ENCODE peak calls at places on chromosomes 4 and X, in nine cellular contexts. M is A549, I is lower leg skin, J is tibial nerve, W is HCT116, A is IMR-90, K is GM12892, B is vagina, D is upper lobe of left lung. F is an unnamed sample.

GRCh38 chrX:19893722-19894121 is 6.3 kb upstream of the SH3KBP1 start:
- DNase-seq in M (no peak), I (no peak), J (no peak), W (no peak), A (peak), K (no peak), B (no peak), D (no peak), F (no peak)

GRCh38 chrX:154718607-154719006 is 32.3 kb downstream of the GAB3 start:
- DNase-seq in M (no peak), I (no peak), J (no peak), W (no peak), A (no peak), K (no peak), B (no peak), D (no peak), F (no peak)

GRCh38 chr4:184064877-184065276 is 152.8 kb downstream of the ENPP6 start:
- DNase-seq in M (no peak), I (no peak), J (no peak), W (no peak), A (no peak), K (no peak), B (no peak), D (no peak), F (no peak)

GRCh38 chr4:38082424-38083374 is 122.5 kb downstream of the PTTG2 start:
- DNase-seq in M (no peak), I (no peak), J (no peak), W (no peak), A (peak), K (no peak), B (no peak), D (peak), F (no peak)

GRCh38 chr4:97239699-97239997 is 903.6 kb downstream of the STPG2 start:
- DNase-seq in M (no peak), I (no peak), J (no peak), W (no peak), A (no peak), K (no peak), B (no peak), D (no peak), F (no peak)

GRCh38 chr4:11748169-11748872 is 319.6 kb upstream of the HS3ST1 start:
- DNase-seq in M (no peak), I (no peak), J (no peak), W (peak), A (peak), K (no peak), B (no peak), D (no peak), F (no peak)

GRCh38 chrX:16836371-16836770 is 33.8 kb downstream of the RBBP7 start:
- DNase-seq in M (peak), I (no peak), J (no peak), W (no peak), A (peak), K (no peak), B (no peak), D (peak), F (no peak)

GRCh38 chrX:136667446-136668168 is 19.6 kb downstream of the CD40LG start:
- DNase-seq in M (no peak), I (no peak), J (no peak), W (no peak), A (no peak), K (no peak), B (no peak), D (no peak), F (no peak)

GRCh38 chr4:150238591-150238990 is 160.3 kb downstream of the DCLK2 start:
- DNase-seq in M (no peak), I (no peak), J (no peak), W (no peak), A (peak), K (no peak), B (no peak), D (no peak), F (no peak)

GRCh38 chrX:48940404-48940955 is 16.9 kb downstream of the OTUD5 start:
- DNase-seq in M (no peak), I (no peak), J (no peak), W (no peak), A (no peak), K (no peak), B (no peak), D (no peak), F (no peak)

GRCh38 chrX:3286196-3286920 is 60.1 kb downstream of the MXRA5 start:
- DNase-seq in M (no peak), I (no peak), J (no peak), W (peak), A (peak), K (no peak), B (no peak), D (no peak), F (no peak)

GRCh38 chrX:148947399-148948025 is 447.1 kb downstream of the AFF2 start:
- DNase-seq in M (no peak), I (no peak), J (no peak), W (no peak), A (no peak), K (no peak), B (no peak), D (no peak), F (no peak)

GRCh38 chrX:135707880-135708279 is 5.6 kb upstream of the CT45A1 start:
- DNase-seq in M (peak), I (no peak), J (no peak), W (peak), A (no peak), K (no peak), B (no peak), D (no peak), F (no peak)

GRCh38 chr4:82599336-82599735 is 37.5 kb upstream of the TMEM150C start:
- DNase-seq in M (no peak), I (no peak), J (no peak), W (peak), A (no peak), K (no peak), B (no peak), D (no peak), F (no peak)

GRCh38 chr4:24778427-24779225 is 16.7 kb upstream of the SOD3 start:
- DNase-seq in M (no peak), I (peak), J (peak), W (no peak), A (peak), K (no peak), B (peak), D (no peak), F (no peak)

GRCh38 chr4:126468144-126468543 is 1153.4 kb downstream of the FAT4 start:
- DNase-seq in M (no peak), I (no peak), J (no peak), W (no peak), A (no peak), K (no peak), B (no peak), D (no peak), F (no peak)

GRCh38 chr4:169311643-169312365 is 41.0 kb upstream of the SH3RF1 start:
- DNase-seq in M (peak), I (no peak), J (no peak), W (peak), A (peak), K (peak), B (no peak), D (no peak), F (peak)

GRCh38 chr4:138188406-138189084 is 53.6 kb downstream of the SLC7A11 start:
- DNase-seq in M (no peak), I (no peak), J (no peak), W (no peak), A (peak), K (no peak), B (no peak), D (no peak), F (no peak)

GRCh38 chrX:38985375-38985774 is 184.1 kb downstream of the MID1IP1 start:
- DNase-seq in M (peak), I (no peak), J (no peak), W (no peak), A (peak), K (peak), B (no peak), D (no peak), F (no peak)

GRCh38 chrX:22147214-22147613 is 115.1 kb downstream of the PHEX start:
- DNase-seq in M (no peak), I (no peak), J (no peak), W (no peak), A (no peak), K (no peak), B (no peak), D (no peak), F (no peak)

GRCh38 chrX:139902559-139902958 is 30.3 kb downstream of the ATP11C start:
- DNase-seq in M (no peak), I (no peak), J (no peak), W (no peak), A (no peak), K (no peak), B (no peak), D (no peak), F (no peak)

GRCh38 chrX:47568656-47569295 is 7.8 kb downstream of the ARAF start:
- DNase-seq in M (peak), I (no peak), J (no peak), W (no peak), A (no peak), K (no peak), B (no peak), D (no peak), F (no peak)

GRCh38 chr4:134787315-134787714 is 585.7 kb upstream of the PABPC4L start:
- DNase-seq in M (no peak), I (no peak), J (no peak), W (no peak), A (no peak), K (no peak), B (no peak), D (no peak), F (no peak)

DNA sequence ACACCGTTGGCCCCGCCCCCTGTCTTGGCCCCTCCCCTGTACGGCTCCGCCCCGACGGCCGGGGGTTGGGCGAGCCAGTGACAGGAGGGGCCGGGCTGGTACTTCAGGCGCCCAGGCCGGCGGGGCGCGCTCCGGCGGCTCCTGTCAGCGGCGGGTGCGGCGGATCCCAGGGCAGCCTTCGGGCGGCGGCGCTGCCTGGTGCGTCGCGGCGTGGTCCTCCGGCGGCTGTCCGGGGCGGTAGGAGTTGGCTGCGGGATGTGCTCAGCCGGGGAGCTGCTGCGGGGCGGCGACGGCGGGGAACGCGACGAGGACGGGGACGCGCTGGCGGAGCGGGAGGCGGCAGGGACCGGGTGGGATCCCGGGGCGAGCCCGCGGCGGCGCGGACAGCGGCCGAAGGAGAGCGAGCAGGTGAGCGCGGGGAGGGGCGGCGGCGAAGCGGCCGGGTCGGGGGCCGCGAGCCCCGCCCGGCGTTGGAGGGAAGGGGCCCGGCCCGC is at the start of gene FAM241A:
- DNase-seq in M (peak), I (peak), J (peak), W (peak), A (peak), K (peak), B (peak), D (peak), F (peak)
- TF ChIP-seq POLR2A in M (peak), I (peak), J (peak), W (peak), A (peak), K (peak), B (peak), D (peak), F (peak)

DNA sequence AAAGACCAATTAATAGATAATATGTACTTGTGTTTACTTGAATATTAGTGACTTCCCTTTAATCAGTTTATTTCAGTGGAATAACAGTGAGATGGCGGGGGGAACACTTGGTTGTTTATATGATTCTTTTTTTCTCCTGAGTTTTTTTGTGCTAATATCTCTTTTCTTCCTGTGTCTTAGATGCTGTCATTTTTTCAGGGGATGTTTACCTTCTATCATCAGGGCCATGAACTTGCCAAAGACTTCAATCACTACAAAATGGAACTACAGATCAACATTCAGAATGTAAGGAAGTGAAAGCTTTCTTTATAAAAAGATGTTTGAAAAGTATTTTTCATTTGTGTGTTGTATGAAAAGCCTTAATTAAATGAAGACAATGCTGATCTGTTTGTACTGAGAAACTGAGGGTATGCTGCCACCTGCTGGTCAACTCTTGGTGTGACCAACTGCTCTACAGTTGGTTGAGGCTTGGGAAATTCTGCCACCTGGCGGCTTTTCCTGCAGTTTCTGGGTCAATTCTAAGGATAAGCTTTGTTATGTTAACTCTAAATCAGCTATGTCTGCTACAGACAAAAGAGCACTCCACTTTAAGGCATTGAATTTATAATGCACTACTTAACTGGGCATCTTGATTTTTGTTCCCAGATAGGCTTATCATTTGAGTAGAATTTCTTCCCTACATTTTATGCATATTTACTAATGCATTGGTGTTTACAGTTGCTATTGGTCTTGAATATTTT is 134.8 kb downstream of the ARHGAP10 start:
- DNase-seq in M (peak), I (peak), J (peak), W (peak), A (peak), K (peak), B (no peak), D (peak), F (peak)
- TF ChIP-seq POLR2A in M (no peak), I (no peak), J (no peak), W (no peak), A (peak), K (no peak), B (no peak), D (no peak), F (no peak)

GRCh38 chr4:76948441-76949292 is 885 bp upstream of the SEPTIN11 start:
- DNase-seq in M (peak), I (peak), J (peak), W (peak), A (peak), K (peak), B (no peak), D (peak), F (peak)
- TF ChIP-seq POLR2A in M (no peak), I (no peak), J (no peak), W (no peak), A (no peak), K (peak), B (no peak), D (no peak), F (no peak)

DNA sequence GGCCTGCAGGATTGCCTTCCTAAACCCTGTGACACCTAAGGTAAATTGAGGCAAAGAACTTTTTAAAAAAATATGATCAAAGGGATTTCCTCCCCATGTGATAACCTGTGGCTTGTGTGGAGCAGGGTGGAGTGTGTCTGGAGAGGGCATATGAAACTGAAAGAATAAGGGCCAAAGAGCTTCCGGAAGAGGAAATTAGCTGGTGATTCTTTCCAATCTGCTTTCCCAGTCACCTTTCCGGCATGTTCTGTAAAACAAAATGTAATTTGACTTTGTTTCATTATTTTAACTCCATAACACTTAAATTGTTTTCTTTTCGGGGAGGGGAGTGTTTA is 620 bp downstream of the XIAP start:
- DNase-seq in M (peak), I (no peak), J (no peak), W (no peak), A (no peak), K (no peak), B (no peak), D (peak), F (no peak)
- TF ChIP-seq POLR2A in M (no peak), I (no peak), J (no peak), W (no peak), A (no peak), K (no peak), B (no peak), D (no peak), F (no peak)

GRCh38 chr4:40749717-40750460 is at the start of gene NSUN7:
- DNase-seq in M (peak), I (peak), J (no peak), W (no peak), A (no peak), K (peak), B (no peak), D (peak), F (no peak)
- TF ChIP-seq POLR2A in M (no peak), I (no peak), J (no peak), W (no peak), A (no peak), K (no peak), B (no peak), D (peak), F (no peak)

DNA sequence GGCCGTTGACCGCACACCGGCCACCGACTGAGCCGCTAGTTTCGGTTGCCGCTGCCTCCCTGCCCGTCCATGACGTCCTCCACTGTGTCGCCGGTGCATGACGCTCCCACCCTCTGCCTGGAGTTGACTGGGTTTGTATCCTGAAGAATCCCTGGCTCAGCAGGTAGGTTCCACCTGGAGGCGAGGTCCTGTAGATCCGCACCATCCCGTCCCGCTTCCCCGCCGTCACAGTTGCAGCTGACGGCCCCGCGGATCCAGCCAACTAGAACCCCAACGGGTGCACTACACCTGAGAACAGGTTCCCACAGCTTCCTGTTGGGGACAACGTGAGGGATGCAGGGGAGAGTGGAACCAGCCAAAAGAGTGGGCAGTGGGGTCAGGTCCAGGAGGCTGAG is 881 bp upstream of the SLBP start:
- DNase-seq in M (no peak), I (no peak), J (no peak), W (no peak), A (no peak), K (no peak), B (no peak), D (no peak), F (no peak)
- TF ChIP-seq POLR2A in M (no peak), I (no peak), J (no peak), W (no peak), A (no peak), K (peak), B (no peak), D (no peak), F (no peak)

GRCh38 chr4:76897522-76898384 is at the start of gene SOWAHB:
- DNase-seq in M (peak), I (no peak), J (no peak), W (peak), A (no peak), K (peak), B (no peak), D (peak), F (no peak)
- TF ChIP-seq POLR2A in M (no peak), I (no peak), J (no peak), W (peak), A (no peak), K (no peak), B (no peak), D (peak), F (no peak)

GRCh38 chr4:112277220-112277619 is 8.5 kb downstream of the TIFA start:
- DNase-seq in M (no peak), I (no peak), J (no peak), W (no peak), A (no peak), K (no peak), B (no peak), D (no peak), F (no peak)

GRCh38 chr4:112277705-112278448 is 7.8 kb downstream of the TIFA start:
- DNase-seq in M (no peak), I (no peak), J (no peak), W (no peak), A (no peak), K (no peak), B (no peak), D (no peak), F (no peak)

GRCh38 chr4:112279025-112279881 is 6.5 kb downstream of the TIFA start:
- DNase-seq in M (no peak), I (no peak), J (no peak), W (no peak), A (peak), K (no peak), B (no peak), D (peak), F (no peak)

GRCh38 chr4:112274959-112275358 is 10.7 kb downstream of the TIFA start:
- DNase-seq in M (no peak), I (no peak), J (no peak), W (no peak), A (no peak), K (no peak), B (no peak), D (no peak), F (no peak)

GRCh38 chr4:112276113-112276512 is 9.6 kb downstream of the TIFA start:
- DNase-seq in M (no peak), I (no peak), J (no peak), W (no peak), A (no peak), K (no peak), B (no peak), D (no peak), F (no peak)
- TF ChIP-seq POLR2A in M (no peak), I (no peak), J (no peak), W (no peak), A (no peak), K (no peak), B (no peak), D (no peak), F (no peak)